ENCODE peak calls at places on chromosome 19, in seven cellular contexts. N, X, B, D, L, E and V are unnamed samples. For H3K4me1, the result is how much of the 10 kb centered on the place peaks cover.

GRCh38 chr19:56577719-56578602 is 10.7 kb downstream of the ZNF470 start:
- DNase-seq in E (no peak), D (no peak), N (no peak), L (no peak), X (no peak), B (no peak), V (no peak)

GRCh38 chr19:6678690-6679109 is 8.7 kb upstream of the TNFSF14 start:
- DNase-seq in D (no peak), X (no peak), B (no peak), E (no peak), L (peak), N (no peak), V (no peak)

GRCh38 chr19:18397242-18398202 is at the start of gene LRRC25:
- DNase-seq in L (no peak), N (peak), E (no peak), D (no peak), X (peak), B (peak), V (peak)

GRCh38 chr19:54356444-54357056 is 8.2 kb downstream of the LAIR1 start:
- DNase-seq in E (no peak), D (no peak), B (no peak), L (no peak), X (no peak), N (no peak), V (no peak)

GRCh38 chr19:47232422-47233211 is 1.6 kb upstream of the BBC3 start:
- DNase-seq in L (peak), B (no peak), X (no peak), D (peak), N (no peak), E (peak), V (no peak)

GRCh38 chr19:1970806-1971502 is 30.0 kb downstream of the CSNK1G2 start:
- DNase-seq in B (no peak), N (no peak), X (no peak), D (no peak), E (no peak), L (peak), V (peak)

GRCh38 chr19:36489920-36490415 is 607 bp upstream of the ZNF566 start:
- DNase-seq in N (peak), B (peak), L (peak), D (peak), X (peak), E (peak), V (peak)

GRCh38 chr19:10577951-10578350 is 9.2 kb downstream of the AP1M2 start:
- DNase-seq in B (no peak), L (no peak), D (no peak), E (no peak), N (no peak), X (no peak), V (no peak)

GRCh38 chr19:33407716-33408115 is 34.2 kb downstream of the CEBPG start:
- DNase-seq in D (no peak), X (no peak), N (no peak), L (no peak), B (no peak), E (no peak), V (peak)

GRCh38 chr19:10836478-10837325 is 690 bp upstream of the TMED1 start:
- DNase-seq in L (no peak), E (no peak), X (peak), N (peak), D (peak), B (no peak), V (peak)

GRCh38 chr19:3818479-3818878 is 32.3 kb upstream of the MATK start:
- DNase-seq in X (no peak), E (peak), N (no peak), B (no peak), D (no peak), L (peak), V (no peak)

GRCh38 chr19:46412034-46412982 is 1.1 kb downstream of the CCDC8 start:
- DNase-seq in D (no peak), L (no peak), E (no peak), N (no peak), B (peak), X (peak), V (peak)

GRCh38 chr19:40278361-40279045 is 6.6 kb downstream of the AKT2 start:
- DNase-seq in D (no peak), B (no peak), L (no peak), E (no peak), N (no peak), X (no peak), V (no peak)

GRCh38 chr19:40274585-40275544 is 10.3 kb downstream of the AKT2 start:
- DNase-seq in E (no peak), L (no peak), D (no peak), B (no peak), N (no peak), X (no peak), V (no peak)

GRCh38 chr19:40279761-40280607 is 5.2 kb downstream of the AKT2 start:
- DNase-seq in B (peak), N (no peak), D (no peak), X (no peak), L (no peak), E (no peak), V (no peak)

GRCh38 chr19:40279120-40279551 is 6.0 kb downstream of the AKT2 start:
- DNase-seq in L (no peak), E (peak), B (no peak), X (no peak), D (no peak), N (no peak), V (peak)

GRCh38 chr19:40277356-40277755 is 7.8 kb downstream of the AKT2 start:
- DNase-seq in X (no peak), E (no peak), D (no peak), N (no peak), L (no peak), B (no peak), V (no peak)
- H3K4me1 ChIP-seq in X (under half), E (under half), D (under half), N (half or more), L (under half), B (under half), V (half or more)

DNA sequence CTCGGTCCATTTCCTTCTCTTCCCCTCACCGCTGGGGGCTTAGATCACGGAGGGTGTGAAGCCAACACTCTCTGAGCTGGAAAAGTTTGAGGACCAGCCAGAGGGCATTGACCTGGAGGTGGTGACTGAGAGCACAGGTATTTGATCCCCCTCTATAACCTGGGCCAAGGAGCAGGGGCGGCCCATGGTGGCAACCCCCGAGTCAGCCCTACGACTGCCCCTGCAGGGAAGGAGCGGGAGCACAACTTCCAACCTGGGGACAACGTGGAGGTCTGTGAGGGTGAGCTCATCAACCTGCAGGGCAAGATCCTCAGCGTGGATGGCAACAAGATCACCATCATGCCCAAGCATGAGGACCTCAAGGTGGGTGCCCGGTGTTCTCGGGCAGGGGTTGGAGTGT is 11.6 kb upstream of the TIMM50 start:
- DNase-seq in N (no peak), L (no peak), E (no peak), B (peak), X (no peak), D (no peak), V (no peak)
- H3K4me1 ChIP-seq in N (under half), L (under half), E (under half), B (under half), X (under half), D (under half), V (under half)

GRCh38 chr19:16588089-16588823 is 16.0 kb upstream of the SLC35E1 start:
- DNase-seq in E (peak), X (peak), N (no peak), B (no peak), D (peak), L (no peak), V (peak)
- H3K4me1 ChIP-seq in E (under half), X (under half), N (half or more), B (under half), D (under half), L (under half), V (half or more)

GRCh38 chr19:35026418-35026817 is 3.9 kb upstream of the SCN1B start:
- DNase-seq in B (no peak), E (no peak), L (no peak), N (no peak), D (no peak), X (no peak), V (no peak)
- H3K4me1 ChIP-seq in B (under half), E (under half), L (under half), N (under half), D (under half), X (under half), V (under half)

GRCh38 chr19:15291089-15291488 is 41.2 kb downstream of the BRD4 start:
- DNase-seq in E (peak), D (no peak), N (no peak), L (no peak), B (no peak), X (no peak), V (no peak)

GRCh38 chr19:15290149-15290548 is 42.2 kb downstream of the BRD4 start:
- DNase-seq in E (no peak), L (no peak), D (no peak), N (no peak), B (no peak), X (no peak), V (no peak)

GRCh38 chr19:15288146-15288963 is 44.0 kb downstream of the BRD4 start:
- DNase-seq in X (no peak), B (no peak), L (no peak), E (peak), D (no peak), N (no peak), V (no peak)

GRCh38 chr19:15291666-15292065 is 40.7 kb downstream of the BRD4 start:
- DNase-seq in E (peak), N (no peak), L (no peak), X (no peak), D (no peak), B (no peak), V (no peak)

DNA sequence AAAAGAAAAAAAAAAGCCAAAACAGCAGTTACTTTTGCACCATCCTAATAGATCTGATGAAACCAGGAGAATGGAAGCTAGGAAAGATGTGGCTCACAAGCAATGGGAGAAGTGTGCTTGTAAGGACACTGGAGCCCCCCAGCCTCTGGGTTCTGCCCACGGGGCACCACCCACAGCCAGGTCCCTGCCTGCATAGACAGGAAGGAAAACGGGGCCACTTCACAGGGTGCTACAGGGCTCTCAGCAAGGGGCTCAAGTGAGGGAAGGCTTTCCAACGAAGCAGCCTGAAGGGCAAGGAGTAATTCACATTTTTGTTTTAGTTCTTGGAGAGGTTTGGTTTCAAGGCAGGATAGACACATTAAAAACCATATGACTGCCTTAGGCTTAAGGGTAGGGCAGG is 42.7 kb downstream of the BRD4 start:
- DNase-seq in N (no peak), X (no peak), E (no peak), D (no peak), B (no peak), L (no peak), V (no peak)
- H3K4me1 ChIP-seq in N (half or more), X (under half), E (under half), D (under half), B (under half), L (under half), V (half or more)